ENCODE peak calls at places on chromosome 3, in nine cellular contexts. One of them, this sample, is unnamed.

GRCh38 chr3:25454411-25454927 is 26.4 kb downstream of the RARB start:
- DNase-seq in tibial nerve: no peak
- DNase-seq in RWPE1: no peak
- DNase-seq in heart right ventricle: no peak
- DNase-seq in psoas muscle: no peak
- DNase-seq in bronchial epithelial cell: no peak
- DNase-seq in WTC11: no peak
- DNase-seq in WERI-Rb-1: no peak
- DNase-seq in cardiac fibroblast: no peak
- DNase-seq in this sample: no peak

GRCh38 chr3:13012228-13012691 is 61.0 kb downstream of the IQSEC1 start:
- DNase-seq in tibial nerve: peak
- DNase-seq in RWPE1: no peak
- DNase-seq in heart right ventricle: peak
- DNase-seq in psoas muscle: peak
- DNase-seq in bronchial epithelial cell: no peak
- DNase-seq in WTC11: no peak
- DNase-seq in WERI-Rb-1: no peak
- DNase-seq in cardiac fibroblast: peak
- DNase-seq in this sample: no peak

GRCh38 chr3:191369081-191370010 is 39.0 kb upstream of the UTS2B start:
- DNase-seq in tibial nerve: no peak
- DNase-seq in RWPE1: no peak
- DNase-seq in heart right ventricle: no peak
- DNase-seq in psoas muscle: no peak
- DNase-seq in bronchial epithelial cell: no peak
- DNase-seq in WTC11: no peak
- DNase-seq in WERI-Rb-1: no peak
- DNase-seq in cardiac fibroblast: peak
- DNase-seq in this sample: peak

GRCh38 chr3:42652611-42653302 is 740 bp upstream of the ZBTB47 start:
- DNase-seq in tibial nerve: peak
- DNase-seq in RWPE1: peak
- DNase-seq in heart right ventricle: peak
- DNase-seq in psoas muscle: peak
- DNase-seq in bronchial epithelial cell: peak
- DNase-seq in WTC11: no peak
- DNase-seq in WERI-Rb-1: peak
- DNase-seq in cardiac fibroblast: peak
- DNase-seq in this sample: no peak

GRCh38 chr3:40055956-40056355 is 246.5 kb downstream of the MYRIP start:
- DNase-seq in tibial nerve: no peak
- DNase-seq in RWPE1: no peak
- DNase-seq in heart right ventricle: no peak
- DNase-seq in psoas muscle: no peak
- DNase-seq in bronchial epithelial cell: no peak
- DNase-seq in WTC11: no peak
- DNase-seq in WERI-Rb-1: no peak
- DNase-seq in cardiac fibroblast: no peak
- DNase-seq in this sample: no peak

GRCh38 chr3:56135941-56136340 is 332.3 kb downstream of the ERC2 start:
- DNase-seq in tibial nerve: no peak
- DNase-seq in RWPE1: no peak
- DNase-seq in heart right ventricle: no peak
- DNase-seq in psoas muscle: no peak
- DNase-seq in bronchial epithelial cell: no peak
- DNase-seq in WTC11: no peak
- DNase-seq in WERI-Rb-1: no peak
- DNase-seq in cardiac fibroblast: no peak
- DNase-seq in this sample: no peak

GRCh38 chr3:197520311-197521276 is 35.2 kb downstream of the BDH1 start:
- DNase-seq in tibial nerve: no peak
- DNase-seq in RWPE1: peak
- DNase-seq in heart right ventricle: no peak
- DNase-seq in psoas muscle: no peak
- DNase-seq in bronchial epithelial cell: peak
- DNase-seq in WTC11: peak
- DNase-seq in WERI-Rb-1: peak
- DNase-seq in cardiac fibroblast: peak
- DNase-seq in this sample: no peak

GRCh38 chr3:11651900-11652299 is 8.2 kb upstream of the VGLL4 start:
- DNase-seq in tibial nerve: no peak
- DNase-seq in RWPE1: peak
- DNase-seq in heart right ventricle: no peak
- DNase-seq in psoas muscle: no peak
- DNase-seq in bronchial epithelial cell: peak
- DNase-seq in WTC11: no peak
- DNase-seq in WERI-Rb-1: no peak
- DNase-seq in cardiac fibroblast: peak
- DNase-seq in this sample: no peak

GRCh38 chr3:143150979-143151726 is 31.6 kb downstream of the CHST2 start:
- DNase-seq in tibial nerve: peak
- DNase-seq in RWPE1: no peak
- DNase-seq in heart right ventricle: no peak
- DNase-seq in psoas muscle: peak
- DNase-seq in bronchial epithelial cell: peak
- DNase-seq in WTC11: no peak
- DNase-seq in WERI-Rb-1: no peak
- DNase-seq in cardiac fibroblast: peak
- DNase-seq in this sample: no peak

GRCh38 chr3:41532976-41533375 is 333.7 kb downstream of the CTNNB1 start:
- DNase-seq in tibial nerve: no peak
- DNase-seq in RWPE1: no peak
- DNase-seq in heart right ventricle: no peak
- DNase-seq in psoas muscle: no peak
- DNase-seq in bronchial epithelial cell: no peak
- DNase-seq in WTC11: no peak
- DNase-seq in WERI-Rb-1: no peak
- DNase-seq in cardiac fibroblast: no peak
- DNase-seq in this sample: no peak

GRCh38 chr3:192091831-192092230 is 630.9 kb downstream of the PYDC2 start:
- DNase-seq in tibial nerve: no peak
- DNase-seq in RWPE1: peak
- DNase-seq in heart right ventricle: no peak
- DNase-seq in psoas muscle: no peak
- DNase-seq in bronchial epithelial cell: peak
- DNase-seq in WTC11: no peak
- DNase-seq in WERI-Rb-1: no peak
- DNase-seq in cardiac fibroblast: no peak
- DNase-seq in this sample: no peak

GRCh38 chr3:50453907-50454306 is 49.5 kb downstream of the CACNA2D2 start:
- DNase-seq in tibial nerve: no peak
- DNase-seq in RWPE1: no peak
- DNase-seq in heart right ventricle: no peak
- DNase-seq in psoas muscle: no peak
- DNase-seq in bronchial epithelial cell: no peak
- DNase-seq in WTC11: peak
- DNase-seq in WERI-Rb-1: no peak
- DNase-seq in cardiac fibroblast: no peak
- DNase-seq in this sample: no peak

GRCh38 chr3:131221731-131222130 is 159.8 kb upstream of the NUDT16 start:
- DNase-seq in tibial nerve: no peak
- DNase-seq in RWPE1: peak
- DNase-seq in heart right ventricle: no peak
- DNase-seq in psoas muscle: no peak
- DNase-seq in bronchial epithelial cell: peak
- DNase-seq in WTC11: no peak
- DNase-seq in WERI-Rb-1: no peak
- DNase-seq in cardiac fibroblast: peak
- DNase-seq in this sample: no peak

GRCh38 chr3:153458881-153459280 is 296.9 kb downstream of the RAP2B start:
- DNase-seq in tibial nerve: no peak
- DNase-seq in RWPE1: no peak
- DNase-seq in heart right ventricle: no peak
- DNase-seq in psoas muscle: no peak
- DNase-seq in bronchial epithelial cell: no peak
- DNase-seq in WTC11: no peak
- DNase-seq in WERI-Rb-1: no peak
- DNase-seq in cardiac fibroblast: no peak
- DNase-seq in this sample: no peak
- TF ChIP-seq CTCF in tibial nerve: no peak
- TF ChIP-seq CTCF in RWPE1: no peak
- TF ChIP-seq CTCF in heart right ventricle: no peak
- TF ChIP-seq CTCF in psoas muscle: no peak
- TF ChIP-seq CTCF in bronchial epithelial cell: no peak
- TF ChIP-seq CTCF in WTC11: no peak
- TF ChIP-seq CTCF in WERI-Rb-1: no peak
- TF ChIP-seq CTCF in cardiac fibroblast: no peak
- TF ChIP-seq CTCF in this sample: no peak

GRCh38 chr3:129857899-129858298 is 35.6 kb downstream of the TMCC1 start:
- DNase-seq in tibial nerve: no peak
- DNase-seq in RWPE1: no peak
- DNase-seq in heart right ventricle: no peak
- DNase-seq in psoas muscle: no peak
- DNase-seq in bronchial epithelial cell: no peak
- DNase-seq in WTC11: no peak
- DNase-seq in WERI-Rb-1: no peak
- DNase-seq in cardiac fibroblast: no peak
- DNase-seq in this sample: no peak

GRCh38 chr3:129854460-129854859 is 39.1 kb downstream of the TMCC1 start:
- DNase-seq in tibial nerve: no peak
- DNase-seq in RWPE1: no peak
- DNase-seq in heart right ventricle: no peak
- DNase-seq in psoas muscle: no peak
- DNase-seq in bronchial epithelial cell: no peak
- DNase-seq in WTC11: no peak
- DNase-seq in WERI-Rb-1: no peak
- DNase-seq in cardiac fibroblast: no peak
- DNase-seq in this sample: no peak

GRCh38 chr3:129859272-129859671 is 34.2 kb downstream of the TMCC1 start:
- DNase-seq in tibial nerve: no peak
- DNase-seq in RWPE1: no peak
- DNase-seq in heart right ventricle: no peak
- DNase-seq in psoas muscle: no peak
- DNase-seq in bronchial epithelial cell: no peak
- DNase-seq in WTC11: no peak
- DNase-seq in WERI-Rb-1: no peak
- DNase-seq in cardiac fibroblast: no peak
- DNase-seq in this sample: no peak

GRCh38 chr3:129855454-129856419 is 37.8 kb downstream of the TMCC1 start:
- DNase-seq in tibial nerve: no peak
- DNase-seq in RWPE1: peak
- DNase-seq in heart right ventricle: no peak
- DNase-seq in psoas muscle: no peak
- DNase-seq in bronchial epithelial cell: peak
- DNase-seq in WTC11: no peak
- DNase-seq in WERI-Rb-1: no peak
- DNase-seq in cardiac fibroblast: peak
- DNase-seq in this sample: no peak
- TF ChIP-seq CTCF in tibial nerve: no peak
- TF ChIP-seq CTCF in RWPE1: no peak
- TF ChIP-seq CTCF in heart right ventricle: no peak
- TF ChIP-seq CTCF in psoas muscle: no peak
- TF ChIP-seq CTCF in bronchial epithelial cell: no peak
- TF ChIP-seq CTCF in WTC11: no peak
- TF ChIP-seq CTCF in WERI-Rb-1: no peak
- TF ChIP-seq CTCF in cardiac fibroblast: no peak
- TF ChIP-seq CTCF in this sample: no peak

GRCh38 chr3:128323206-128324081 is 143.2 kb downstream of the DNAJB8 start:
- DNase-seq in tibial nerve: no peak
- DNase-seq in RWPE1: no peak
- DNase-seq in heart right ventricle: no peak
- DNase-seq in psoas muscle: no peak
- DNase-seq in bronchial epithelial cell: no peak
- DNase-seq in WTC11: no peak
- DNase-seq in WERI-Rb-1: no peak
- DNase-seq in cardiac fibroblast: no peak
- DNase-seq in this sample: no peak

GRCh38 chr3:128322030-128323022 is 144.4 kb downstream of the DNAJB8 start:
- DNase-seq in tibial nerve: peak
- DNase-seq in RWPE1: no peak
- DNase-seq in heart right ventricle: peak
- DNase-seq in psoas muscle: peak
- DNase-seq in bronchial epithelial cell: peak
- DNase-seq in WTC11: peak
- DNase-seq in WERI-Rb-1: peak
- DNase-seq in cardiac fibroblast: peak
- DNase-seq in this sample: no peak

GRCh38 chr3:128327606-128328031 is 139.1 kb downstream of the DNAJB8 start:
- DNase-seq in tibial nerve: no peak
- DNase-seq in RWPE1: no peak
- DNase-seq in heart right ventricle: no peak
- DNase-seq in psoas muscle: no peak
- DNase-seq in bronchial epithelial cell: no peak
- DNase-seq in WTC11: no peak
- DNase-seq in WERI-Rb-1: no peak
- DNase-seq in cardiac fibroblast: no peak
- DNase-seq in this sample: no peak

GRCh38 chr3:128326051-128326823 is 140.5 kb downstream of the DNAJB8 start:
- DNase-seq in tibial nerve: no peak
- DNase-seq in RWPE1: no peak
- DNase-seq in heart right ventricle: no peak
- DNase-seq in psoas muscle: no peak
- DNase-seq in bronchial epithelial cell: no peak
- DNase-seq in WTC11: no peak
- DNase-seq in WERI-Rb-1: no peak
- DNase-seq in cardiac fibroblast: no peak
- DNase-seq in this sample: no peak

DNA sequence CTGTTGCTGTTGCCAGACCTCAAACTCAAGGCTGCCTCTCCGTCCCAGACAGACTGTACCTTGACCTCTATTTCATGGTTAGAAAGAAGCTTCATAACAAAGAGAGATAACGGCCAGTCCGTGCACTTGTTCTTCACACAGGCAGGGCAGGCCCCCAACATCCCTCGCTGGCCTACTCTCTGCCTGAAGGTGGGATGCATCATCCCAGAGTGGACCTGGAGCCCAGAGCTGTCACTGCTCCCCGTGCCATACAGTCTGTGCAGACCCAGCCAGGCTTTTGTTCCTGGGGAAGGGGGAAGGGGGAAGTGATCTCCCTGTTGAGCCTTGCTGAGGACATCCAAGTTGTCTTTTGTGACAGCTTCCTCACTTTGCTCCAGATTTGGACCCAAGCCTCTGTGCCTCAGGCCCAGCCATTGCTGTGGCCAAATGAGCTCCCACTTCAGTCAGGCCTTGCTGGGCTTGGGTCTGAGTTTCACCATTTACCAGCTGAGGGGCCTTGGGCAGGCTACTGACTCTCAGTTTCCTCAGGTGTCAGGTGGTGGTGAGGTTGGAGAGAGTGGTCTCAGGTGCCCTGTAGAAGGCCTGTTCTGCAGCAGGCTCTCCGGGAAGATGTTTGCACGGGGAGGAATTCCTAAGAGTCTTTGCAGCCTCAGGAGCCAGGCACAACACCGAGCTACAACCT is 141.6 kb downstream of the DNAJB8 start:
- DNase-seq in tibial nerve: no peak
- DNase-seq in RWPE1: no peak
- DNase-seq in heart right ventricle: no peak
- DNase-seq in psoas muscle: no peak
- DNase-seq in bronchial epithelial cell: no peak
- DNase-seq in WTC11: no peak
- DNase-seq in WERI-Rb-1: no peak
- DNase-seq in cardiac fibroblast: no peak
- DNase-seq in this sample: no peak
- TF ChIP-seq CTCF in tibial nerve: no peak
- TF ChIP-seq CTCF in RWPE1: no peak
- TF ChIP-seq CTCF in heart right ventricle: no peak
- TF ChIP-seq CTCF in psoas muscle: no peak
- TF ChIP-seq CTCF in bronchial epithelial cell: no peak
- TF ChIP-seq CTCF in WTC11: no peak
- TF ChIP-seq CTCF in WERI-Rb-1: no peak
- TF ChIP-seq CTCF in cardiac fibroblast: no peak
- TF ChIP-seq CTCF in this sample: no peak

GRCh38 chr3:128068156-128068620 is 16.0 kb downstream of the SEC61A1 start:
- DNase-seq in tibial nerve: no peak
- DNase-seq in RWPE1: peak
- DNase-seq in heart right ventricle: no peak
- DNase-seq in psoas muscle: no peak
- DNase-seq in bronchial epithelial cell: peak
- DNase-seq in WTC11: peak
- DNase-seq in WERI-Rb-1: peak
- DNase-seq in cardiac fibroblast: peak
- DNase-seq in this sample: no peak
- TF ChIP-seq CTCF in tibial nerve: peak
- TF ChIP-seq CTCF in RWPE1: peak
- TF ChIP-seq CTCF in heart right ventricle: peak
- TF ChIP-seq CTCF in psoas muscle: peak
- TF ChIP-seq CTCF in bronchial epithelial cell: peak
- TF ChIP-seq CTCF in WTC11: peak
- TF ChIP-seq CTCF in WERI-Rb-1: peak
- TF ChIP-seq CTCF in cardiac fibroblast: peak
- TF ChIP-seq CTCF in this sample: peak

This sample was measured in AG09319.